ENCODE peak calls at places on chromosome 18, in seven cellular contexts. Y, E, X, S, M, U and V are unnamed samples.

GRCh38 chr18:9826666-9827065 is 59.1 kb upstream of the TXNDC2 start:
- DNase-seq in E (no peak), X (no peak), M (no peak), S (no peak), Y (no peak), U (no peak), V (no peak)

GRCh38 chr18:23719634-23720201 is 30.5 kb downstream of the LAMA3 start:
- DNase-seq in Y (no peak), X (no peak), E (no peak), M (no peak), S (no peak), U (no peak), V (no peak)

GRCh38 chr18:46892842-46893241 is 24.5 kb downstream of the PIAS2 start:
- DNase-seq in S (no peak), X (no peak), U (no peak), M (no peak), E (no peak), Y (no peak), V (no peak)

GRCh38 chr18:10056506-10056905 is 142.7 kb downstream of the VAPA start:
- DNase-seq in U (no peak), Y (no peak), E (no peak), M (no peak), S (no peak), X (no peak), V (no peak)

GRCh38 chr18:60981651-60982050 is 351.6 kb upstream of the CDH20 start:
- DNase-seq in U (no peak), E (no peak), S (no peak), Y (no peak), M (no peak), X (no peak), V (no peak)

GRCh38 chr18:75205760-75206109 is 3.2 kb downstream of the PTGR3 start:
- DNase-seq in U (no peak), S (no peak), M (no peak), Y (no peak), X (no peak), E (no peak), V (peak)

GRCh38 chr18:34207344-34207851 is 17.3 kb downstream of the NOL4 start:
- DNase-seq in E (no peak), M (no peak), X (no peak), U (no peak), S (no peak), Y (no peak), V (no peak)

GRCh38 chr18:44758821-44759624 is 78.3 kb downstream of the SETBP1 start:
- DNase-seq in U (no peak), X (peak), S (no peak), M (no peak), Y (peak), E (no peak), V (no peak)

GRCh38 chr18:47050468-47050867 is 15.0 kb upstream of the ELOA2 start:
- DNase-seq in E (no peak), Y (peak), S (no peak), M (no peak), X (no peak), U (peak), V (peak)